ENCODE peak calls at places on chromosome 16, in six cellular contexts. V is central memory CD4-positive, alpha-beta T cell; O is cardiac fibroblast; S is NCI-H1436 treated with DMSO at 0.1 percent for 48 hours; I is nephron progenitor cell; Q is stomach. Z is an unnamed sample.

GRCh38 chr16:88760424-88761142 is 24.4 kb downstream of the PIEZO1 start:
- DNase-seq in V (no peak), O (no peak), S (no peak), I (no peak), Q (no peak), Z (no peak)

GRCh38 chr16:29645699-29646187 is 17.3 kb upstream of the SPN start:
- DNase-seq in V (no peak), O (peak), S (no peak), I (no peak), Q (no peak), Z (no peak)

GRCh38 chr16:71383054-71383773 is 24.7 kb downstream of the CALB2 start:
- DNase-seq in V (no peak), O (peak), S (no peak), I (no peak), Q (no peak), Z (no peak)

GRCh38 chr16:54327609-54328008 is 41.0 kb upstream of the IRX3 start:
- DNase-seq in V (no peak), O (no peak), S (no peak), I (no peak), Q (no peak), Z (no peak)

GRCh38 chr16:69918241-69918640 is 32.9 kb upstream of the CLEC18A start:
- DNase-seq in V (no peak), O (no peak), S (no peak), I (no peak), Q (no peak), Z (no peak)

GRCh38 chr16:12203780-12204351 is 227.3 kb downstream of the SNX29 start:
- DNase-seq in V (no peak), O (no peak), S (no peak), I (no peak), Q (no peak), Z (no peak)

GRCh38 chr16:5678371-5678770 is 580.8 kb upstream of the EEF2KMT start:
- DNase-seq in V (no peak), O (no peak), S (no peak), I (peak), Q (no peak), Z (no peak)

GRCh38 chr16:16004314-16004749 is 54.9 kb downstream of the ABCC1 start:
- DNase-seq in V (no peak), O (peak), S (no peak), I (no peak), Q (no peak), Z (peak)

GRCh38 chr16:84448444-84448843 is 56.0 kb downstream of the MEAK7 start:
- DNase-seq in V (no peak), O (no peak), S (no peak), I (no peak), Q (no peak), Z (no peak)

GRCh38 chr16:1244881-1245280 is 4.4 kb downstream of the TPSAB1 start:
- DNase-seq in V (no peak), O (no peak), S (no peak), I (no peak), Q (no peak), Z (no peak)

GRCh38 chr16:64440421-64440831 is 681.4 kb downstream of the CDH11 start:
- DNase-seq in V (no peak), O (peak), S (no peak), I (peak), Q (no peak), Z (peak)

GRCh38 chr16:2025878-2026460 is 733 bp upstream of the NHERF2 start:
- DNase-seq in V (no peak), O (no peak), S (no peak), I (no peak), Q (no peak), Z (no peak)

GRCh38 chr16:82386771-82387170 is 216.7 kb upstream of the MPHOSPH6 start:
- DNase-seq in V (no peak), O (no peak), S (no peak), I (no peak), Q (no peak), Z (no peak)

GRCh38 chr16:80518436-80518835 is 22.4 kb upstream of the DYNLRB2 start:
- DNase-seq in V (peak), O (peak), S (no peak), I (no peak), Q (no peak), Z (no peak)

GRCh38 chr16:72783716-72784320 is 264.1 kb downstream of the ZFHX3 start:
- DNase-seq in V (no peak), O (peak), S (no peak), I (no peak), Q (no peak), Z (peak)

GRCh38 chr16:4496305-4496704 is 20.1 kb downstream of the HMOX2 start:
- DNase-seq in V (no peak), O (peak), S (no peak), I (no peak), Q (no peak), Z (no peak)

GRCh38 chr16:81838794-81839193 is 59.7 kb downstream of the PLCG2 start:
- DNase-seq in V (no peak), O (peak), S (no peak), I (no peak), Q (no peak), Z (no peak)

GRCh38 chr16:69621225-69621624 is 55.5 kb downstream of the NFAT5 start:
- DNase-seq in V (no peak), O (no peak), S (no peak), I (no peak), Q (no peak), Z (no peak)

GRCh38 chr16:929227-929669 is 41.5 kb downstream of the LMF1 start:
- DNase-seq in V (no peak), O (no peak), S (no peak), I (no peak), Q (no peak), Z (no peak)

GRCh38 chr16:50644730-50645129 is 36.4 kb downstream of the SNX20 start:
- DNase-seq in V (peak), O (peak), S (no peak), I (no peak), Q (peak), Z (no peak)

GRCh38 chr16:86347090-86347489 is 163.2 kb upstream of the FOXF1 start:
- DNase-seq in V (no peak), O (peak), S (no peak), I (no peak), Q (no peak), Z (no peak)

GRCh38 chr16:4990415-4990814 is 32.3 kb downstream of the SEC14L5 start:
- DNase-seq in V (no peak), O (no peak), S (no peak), I (no peak), Q (no peak), Z (no peak)

GRCh38 chr16:1818204-1818872 is 8.3 kb downstream of the HAGH start:
- DNase-seq in V (no peak), O (no peak), S (no peak), I (no peak), Q (no peak), Z (no peak)

GRCh38 chr16:83363521-83363920 is 444.3 kb upstream of the HSBP1 start:
- DNase-seq in V (no peak), O (no peak), S (no peak), I (no peak), Q (no peak), Z (no peak)

GRCh38 chr16:50616883-50617629 is 64.1 kb downstream of the SNX20 start:
- DNase-seq in V (no peak), O (no peak), S (no peak), I (no peak), Q (peak), Z (no peak)

GRCh38 chr16:15435216-15435864 is 952 bp downstream of the BMERB1 start:
- DNase-seq in V (no peak), O (peak), S (no peak), I (peak), Q (no peak), Z (no peak)

GRCh38 chr16:2091722-2092620 is 43.7 kb downstream of the PKD1 start:
- DNase-seq in V (no peak), O (no peak), S (no peak), I (no peak), Q (peak), Z (no peak)

GRCh38 chr16:66207139-66207863 is 159.2 kb upstream of the CDH5 start:
- DNase-seq in V (no peak), O (peak), S (no peak), I (no peak), Q (no peak), Z (no peak)

GRCh38 chr16:25140459-25140858 is 28.9 kb downstream of the LCMT1 start:
- DNase-seq in V (no peak), O (peak), S (no peak), I (no peak), Q (no peak), Z (no peak)

GRCh38 chr16:4709481-4709880 is 16.1 kb downstream of the NUDT16L1 start:
- DNase-seq in V (no peak), O (peak), S (no peak), I (no peak), Q (no peak), Z (no peak)

GRCh38 chr16:75251280-75252048 is at the start of gene BCAR1:
- DNase-seq in V (no peak), O (peak), S (no peak), I (peak), Q (peak), Z (no peak)

GRCh38 chr16:4015275-4015990 is 100.8 kb downstream of the ADCY9 start:
- DNase-seq in V (no peak), O (no peak), S (no peak), I (no peak), Q (peak), Z (no peak)

GRCh38 chr16:83807327-83807709 is 460 bp upstream of the HSBP1 start:
- DNase-seq in V (no peak), O (no peak), S (no peak), I (no peak), Q (no peak), Z (no peak)

GRCh38 chr16:11386054-11386680 is 40.9 kb downstream of the RMI2 start:
- DNase-seq in V (no peak), O (no peak), S (no peak), I (no peak), Q (no peak), Z (no peak)

GRCh38 chr16:69329369-69330285 is 761 bp downstream of the PDF start:
- DNase-seq in V (no peak), O (peak), S (no peak), I (peak), Q (no peak), Z (no peak)

GRCh38 chr16:65463652-65464260 is 341.9 kb upstream of the CDH11 start:
- DNase-seq in V (no peak), O (no peak), S (no peak), I (no peak), Q (no peak), Z (no peak)